ENCODE peak calls at places on chromosomes 4 and X, in six cellular contexts. W, U, G, E, V and K are unnamed samples.

GRCh38 chrX:10327651-10328050 is 170.9 kb downstream of the CLCN4 start:
- DNase-seq in G (no peak), E (no peak), V (no peak), W (no peak), U (no peak), K (no peak)

GRCh38 chrX:68695206-68695845 is 47.9 kb downstream of the STARD8 start:
- DNase-seq in G (no peak), U (no peak), W (no peak), V (no peak), E (no peak), K (no peak)

GRCh38 chr4:47835489-47835888 is 2.4 kb downstream of the CORIN start:
- DNase-seq in U (no peak), V (no peak), E (no peak), G (no peak), W (no peak), K (no peak)

GRCh38 chr4:150598906-150599305 is 17.0 kb downstream of the MAB21L2 start:
- DNase-seq in G (no peak), U (no peak), E (no peak), V (no peak), W (no peak), K (no peak)

GRCh38 chrX:9542765-9543119 is 77.9 kb downstream of the TBL1X start:
- DNase-seq in U (no peak), G (no peak), E (no peak), W (no peak), V (no peak), K (no peak)

GRCh38 chr4:118337954-118338353 is 14.8 kb downstream of the PRSS12 start:
- DNase-seq in G (no peak), V (no peak), U (no peak), E (no peak), W (no peak), K (no peak)

GRCh38 chr4:138724530-138724929 is 291.1 kb upstream of the NOCT start:
- DNase-seq in W (no peak), E (no peak), U (no peak), G (no peak), V (peak; percentile 57), K (no peak)

GRCh38 chr4:128810331-128810870 is 901 bp downstream of the JADE1 start:
- DNase-seq in U (peak; percentile 69), G (peak; percentile 32), W (peak; percentile 21), V (peak; percentile 34), E (no peak), K (peak; percentile 42)

GRCh38 chr4:153233761-153234371 is 29.6 kb downstream of the TRIM2 start:
- DNase-seq in E (no peak), W (no peak), V (no peak), G (peak; percentile 49), U (no peak), K (no peak)

GRCh38 chr4:64581422-64581821 is 172.2 kb upstream of the TECRL start:
- DNase-seq in G (no peak), E (no peak), U (no peak), W (no peak), V (no peak), K (no peak)

GRCh38 chr4:25865586-25865985 is 2.8 kb upstream of the SEL1L3 start:
- DNase-seq in G (peak; percentile 65), V (no peak), W (no peak), E (no peak), U (no peak), K (no peak)